ENCODE peak calls at places on chromosomes 6 and 20, in seven cellular contexts. One of them, this sample, is unnamed.

GRCh38 chr6:63804381-63804956 is 168.9 kb downstream of the PHF3 start:
- DNase-seq in WTC11: no peak
- DNase-seq in stimulated activated effector memory CD8-positive, alpha-beta T cell treated with anti-CD3 and anti-CD28 coated beads, Interleukin-12 subunit alpha, Interleukin-12 subunit beta, amount 100 ng/mL, for 72 hours: no peak
- DNase-seq in GM13976: no peak
- DNase-seq in testis: no peak
- DNase-seq in immature natural killer cell: no peak
- DNase-seq in nucleus accumbens: no peak
- DNase-seq in this sample: no peak

GRCh38 chr6:101534821-101535220 is 141.3 kb downstream of the GRIK2 start:
- DNase-seq in nucleus accumbens: no peak
- DNase-seq in stimulated activated effector memory CD8-positive, alpha-beta T cell treated with anti-CD3 and anti-CD28 coated beads, Interleukin-12 subunit alpha, Interleukin-12 subunit beta, amount 100 ng/mL, for 72 hours: no peak
- DNase-seq in GM13976: no peak
- DNase-seq in WTC11: no peak
- DNase-seq in testis: no peak
- DNase-seq in immature natural killer cell: no peak
- DNase-seq in this sample: no peak

GRCh38 chr6:43575105-43575771 is 600 bp downstream of the XPO5 start:
- DNase-seq in immature natural killer cell: no peak
- DNase-seq in stimulated activated effector memory CD8-positive, alpha-beta T cell treated with anti-CD3 and anti-CD28 coated beads, Interleukin-12 subunit alpha, Interleukin-12 subunit beta, amount 100 ng/mL, for 72 hours: no peak
- DNase-seq in WTC11: peak
- DNase-seq in testis: peak
- DNase-seq in nucleus accumbens: peak
- DNase-seq in GM13976: no peak
- DNase-seq in this sample: no peak

GRCh38 chr20:35610833-35611427 is 4.7 kb upstream of the SPAG4 start:
- DNase-seq in immature natural killer cell: no peak
- DNase-seq in nucleus accumbens: no peak
- DNase-seq in GM13976: no peak
- DNase-seq in WTC11: no peak
- DNase-seq in stimulated activated effector memory CD8-positive, alpha-beta T cell treated with anti-CD3 and anti-CD28 coated beads, Interleukin-12 subunit alpha, Interleukin-12 subunit beta, amount 100 ng/mL, for 72 hours: no peak
- DNase-seq in testis: peak
- DNase-seq in this sample: no peak

GRCh38 chr6:110528051-110528929 is 51.9 kb upstream of the SLC22A16 start:
- DNase-seq in stimulated activated effector memory CD8-positive, alpha-beta T cell treated with anti-CD3 and anti-CD28 coated beads, Interleukin-12 subunit alpha, Interleukin-12 subunit beta, amount 100 ng/mL, for 72 hours: no peak
- DNase-seq in immature natural killer cell: peak
- DNase-seq in GM13976: peak
- DNase-seq in testis: peak
- DNase-seq in WTC11: peak
- DNase-seq in nucleus accumbens: no peak
- DNase-seq in this sample: peak

GRCh38 chr6:36290668-36291620 is 21.1 kb downstream of the PNPLA1 start:
- DNase-seq in nucleus accumbens: no peak
- DNase-seq in GM13976: no peak
- DNase-seq in immature natural killer cell: no peak
- DNase-seq in testis: no peak
- DNase-seq in stimulated activated effector memory CD8-positive, alpha-beta T cell treated with anti-CD3 and anti-CD28 coated beads, Interleukin-12 subunit alpha, Interleukin-12 subunit beta, amount 100 ng/mL, for 72 hours: no peak
- DNase-seq in WTC11: no peak
- DNase-seq in this sample: no peak

GRCh38 chr20:23605867-23606651 is at the start of gene CST9:
- DNase-seq in stimulated activated effector memory CD8-positive, alpha-beta T cell treated with anti-CD3 and anti-CD28 coated beads, Interleukin-12 subunit alpha, Interleukin-12 subunit beta, amount 100 ng/mL, for 72 hours: no peak
- DNase-seq in nucleus accumbens: no peak
- DNase-seq in GM13976: no peak
- DNase-seq in immature natural killer cell: no peak
- DNase-seq in testis: no peak
- DNase-seq in WTC11: no peak
- DNase-seq in this sample: no peak

GRCh38 chr6:133512410-133513016 is 271.4 kb downstream of the EYA4 start:
- DNase-seq in immature natural killer cell: no peak
- DNase-seq in WTC11: peak
- DNase-seq in nucleus accumbens: no peak
- DNase-seq in testis: peak
- DNase-seq in stimulated activated effector memory CD8-positive, alpha-beta T cell treated with anti-CD3 and anti-CD28 coated beads, Interleukin-12 subunit alpha, Interleukin-12 subunit beta, amount 100 ng/mL, for 72 hours: no peak
- DNase-seq in GM13976: peak
- DNase-seq in this sample: peak

GRCh38 chr6:125868252-125868651 is 77.5 kb downstream of the NCOA7 start:
- DNase-seq in GM13976: no peak
- DNase-seq in immature natural killer cell: no peak
- DNase-seq in nucleus accumbens: no peak
- DNase-seq in stimulated activated effector memory CD8-positive, alpha-beta T cell treated with anti-CD3 and anti-CD28 coated beads, Interleukin-12 subunit alpha, Interleukin-12 subunit beta, amount 100 ng/mL, for 72 hours: no peak
- DNase-seq in testis: no peak
- DNase-seq in WTC11: no peak
- DNase-seq in this sample: no peak

GRCh38 chr6:108167449-108167903 is 1.7 kb downstream of the NR2E1 start:
- DNase-seq in GM13976: peak
- DNase-seq in testis: no peak
- DNase-seq in nucleus accumbens: no peak
- DNase-seq in WTC11: peak
- DNase-seq in immature natural killer cell: no peak
- DNase-seq in stimulated activated effector memory CD8-positive, alpha-beta T cell treated with anti-CD3 and anti-CD28 coated beads, Interleukin-12 subunit alpha, Interleukin-12 subunit beta, amount 100 ng/mL, for 72 hours: no peak
- DNase-seq in this sample: no peak

GRCh38 chr6:168411130-168411529 is 29.9 kb upstream of the SMOC2 start:
- DNase-seq in immature natural killer cell: no peak
- DNase-seq in nucleus accumbens: no peak
- DNase-seq in WTC11: no peak
- DNase-seq in GM13976: no peak
- DNase-seq in stimulated activated effector memory CD8-positive, alpha-beta T cell treated with anti-CD3 and anti-CD28 coated beads, Interleukin-12 subunit alpha, Interleukin-12 subunit beta, amount 100 ng/mL, for 72 hours: no peak
- DNase-seq in testis: no peak
- DNase-seq in this sample: no peak

GRCh38 chr6:129567374-129567773 is 142.6 kb downstream of the ARHGAP18 start:
- DNase-seq in testis: peak
- DNase-seq in stimulated activated effector memory CD8-positive, alpha-beta T cell treated with anti-CD3 and anti-CD28 coated beads, Interleukin-12 subunit alpha, Interleukin-12 subunit beta, amount 100 ng/mL, for 72 hours: no peak
- DNase-seq in WTC11: peak
- DNase-seq in nucleus accumbens: no peak
- DNase-seq in GM13976: peak
- DNase-seq in immature natural killer cell: no peak
- DNase-seq in this sample: peak

GRCh38 chr6:27768556-27768955 is 143.6 kb downstream of the OR2B2 start:
- DNase-seq in WTC11: no peak
- DNase-seq in immature natural killer cell: no peak
- DNase-seq in testis: no peak
- DNase-seq in GM13976: no peak
- DNase-seq in nucleus accumbens: no peak
- DNase-seq in stimulated activated effector memory CD8-positive, alpha-beta T cell treated with anti-CD3 and anti-CD28 coated beads, Interleukin-12 subunit alpha, Interleukin-12 subunit beta, amount 100 ng/mL, for 72 hours: no peak
- DNase-seq in this sample: no peak

GRCh38 chr20:37850724-37851123 is 52.2 kb upstream of the VSTM2L start:
- DNase-seq in testis: no peak
- DNase-seq in stimulated activated effector memory CD8-positive, alpha-beta T cell treated with anti-CD3 and anti-CD28 coated beads, Interleukin-12 subunit alpha, Interleukin-12 subunit beta, amount 100 ng/mL, for 72 hours: no peak
- DNase-seq in nucleus accumbens: no peak
- DNase-seq in immature natural killer cell: no peak
- DNase-seq in WTC11: no peak
- DNase-seq in GM13976: no peak
- DNase-seq in this sample: no peak

GRCh38 chr20:25148181-25148981 is 47.1 kb upstream of the ENTPD6 start:
- DNase-seq in WTC11: peak
- DNase-seq in GM13976: no peak
- DNase-seq in immature natural killer cell: peak
- DNase-seq in stimulated activated effector memory CD8-positive, alpha-beta T cell treated with anti-CD3 and anti-CD28 coated beads, Interleukin-12 subunit alpha, Interleukin-12 subunit beta, amount 100 ng/mL, for 72 hours: peak
- DNase-seq in nucleus accumbens: peak
- DNase-seq in testis: peak
- DNase-seq in this sample: peak

GRCh38 chr6:111664565-111665039 is 58.9 kb upstream of the TRAF3IP2 start:
- DNase-seq in WTC11: no peak
- DNase-seq in nucleus accumbens: no peak
- DNase-seq in testis: no peak
- DNase-seq in stimulated activated effector memory CD8-positive, alpha-beta T cell treated with anti-CD3 and anti-CD28 coated beads, Interleukin-12 subunit alpha, Interleukin-12 subunit beta, amount 100 ng/mL, for 72 hours: no peak
- DNase-seq in GM13976: no peak
- DNase-seq in immature natural killer cell: no peak
- DNase-seq in this sample: no peak

GRCh38 chr20:36399147-36399968 is 93.2 kb downstream of the DLGAP4 start:
- DNase-seq in immature natural killer cell: no peak
- DNase-seq in WTC11: peak
- DNase-seq in nucleus accumbens: no peak
- DNase-seq in GM13976: peak
- DNase-seq in testis: peak
- DNase-seq in stimulated activated effector memory CD8-positive, alpha-beta T cell treated with anti-CD3 and anti-CD28 coated beads, Interleukin-12 subunit alpha, Interleukin-12 subunit beta, amount 100 ng/mL, for 72 hours: peak
- DNase-seq in this sample: peak

GRCh38 chr6:151506761-151507160 is 12.9 kb downstream of the CCDC170 start:
- DNase-seq in testis: no peak
- DNase-seq in WTC11: no peak
- DNase-seq in immature natural killer cell: no peak
- DNase-seq in GM13976: no peak
- DNase-seq in stimulated activated effector memory CD8-positive, alpha-beta T cell treated with anti-CD3 and anti-CD28 coated beads, Interleukin-12 subunit alpha, Interleukin-12 subunit beta, amount 100 ng/mL, for 72 hours: no peak
- DNase-seq in nucleus accumbens: no peak
- DNase-seq in this sample: no peak

GRCh38 chr6:98156580-98156979 is 677.8 kb upstream of the POU3F2 start:
- DNase-seq in testis: no peak
- DNase-seq in GM13976: no peak
- DNase-seq in immature natural killer cell: no peak
- DNase-seq in WTC11: no peak
- DNase-seq in nucleus accumbens: no peak
- DNase-seq in stimulated activated effector memory CD8-positive, alpha-beta T cell treated with anti-CD3 and anti-CD28 coated beads, Interleukin-12 subunit alpha, Interleukin-12 subunit beta, amount 100 ng/mL, for 72 hours: no peak
- DNase-seq in this sample: no peak

GRCh38 chr6:169173532-169174268 is 79.9 kb downstream of the THBS2 start:
- DNase-seq in nucleus accumbens: no peak
- DNase-seq in WTC11: no peak
- DNase-seq in testis: no peak
- DNase-seq in GM13976: no peak
- DNase-seq in stimulated activated effector memory CD8-positive, alpha-beta T cell treated with anti-CD3 and anti-CD28 coated beads, Interleukin-12 subunit alpha, Interleukin-12 subunit beta, amount 100 ng/mL, for 72 hours: no peak
- DNase-seq in immature natural killer cell: no peak
- DNase-seq in this sample: no peak

GRCh38 chr6:158764941-158765340 is 54.2 kb downstream of the EZR start:
- DNase-seq in immature natural killer cell: no peak
- DNase-seq in testis: no peak
- DNase-seq in WTC11: no peak
- DNase-seq in nucleus accumbens: no peak
- DNase-seq in GM13976: no peak
- DNase-seq in stimulated activated effector memory CD8-positive, alpha-beta T cell treated with anti-CD3 and anti-CD28 coated beads, Interleukin-12 subunit alpha, Interleukin-12 subunit beta, amount 100 ng/mL, for 72 hours: no peak
- DNase-seq in this sample: no peak

GRCh38 chr6:28323813-28324424 is 12.0 kb downstream of the ZSCAN31 start:
- DNase-seq in immature natural killer cell: no peak
- DNase-seq in stimulated activated effector memory CD8-positive, alpha-beta T cell treated with anti-CD3 and anti-CD28 coated beads, Interleukin-12 subunit alpha, Interleukin-12 subunit beta, amount 100 ng/mL, for 72 hours: no peak
- DNase-seq in GM13976: no peak
- DNase-seq in WTC11: no peak
- DNase-seq in nucleus accumbens: no peak
- DNase-seq in testis: no peak
- DNase-seq in this sample: no peak

GRCh38 chr20:18587665-18588553 is at the start of gene DTD1:
- DNase-seq in nucleus accumbens: peak
- DNase-seq in immature natural killer cell: peak
- DNase-seq in GM13976: peak
- DNase-seq in WTC11: peak
- DNase-seq in stimulated activated effector memory CD8-positive, alpha-beta T cell treated with anti-CD3 and anti-CD28 coated beads, Interleukin-12 subunit alpha, Interleukin-12 subunit beta, amount 100 ng/mL, for 72 hours: peak
- DNase-seq in testis: peak
- DNase-seq in this sample: peak

GRCh38 chr6:3227363-3228045 is at the start of gene TUBB2B:
- DNase-seq in GM13976: peak
- DNase-seq in immature natural killer cell: no peak
- DNase-seq in nucleus accumbens: peak
- DNase-seq in WTC11: peak
- DNase-seq in stimulated activated effector memory CD8-positive, alpha-beta T cell treated with anti-CD3 and anti-CD28 coated beads, Interleukin-12 subunit alpha, Interleukin-12 subunit beta, amount 100 ng/mL, for 72 hours: no peak
- DNase-seq in testis: no peak
- DNase-seq in this sample: peak

GRCh38 chr6:67683960-67684359 is 951.1 kb upstream of the ADGRB3 start:
- DNase-seq in nucleus accumbens: no peak
- DNase-seq in WTC11: no peak
- DNase-seq in GM13976: no peak
- DNase-seq in immature natural killer cell: no peak
- DNase-seq in testis: no peak
- DNase-seq in stimulated activated effector memory CD8-positive, alpha-beta T cell treated with anti-CD3 and anti-CD28 coated beads, Interleukin-12 subunit alpha, Interleukin-12 subunit beta, amount 100 ng/mL, for 72 hours: no peak
- DNase-seq in this sample: no peak

GRCh38 chr6:129774697-129775447 is 64.9 kb upstream of the ARHGAP18 start:
- DNase-seq in immature natural killer cell: peak
- DNase-seq in nucleus accumbens: peak
- DNase-seq in stimulated activated effector memory CD8-positive, alpha-beta T cell treated with anti-CD3 and anti-CD28 coated beads, Interleukin-12 subunit alpha, Interleukin-12 subunit beta, amount 100 ng/mL, for 72 hours: peak
- DNase-seq in testis: peak
- DNase-seq in WTC11: peak
- DNase-seq in GM13976: peak
- DNase-seq in this sample: peak

GRCh38 chr20:49318430-49319203 is 40.8 kb upstream of the ZNFX1 start:
- DNase-seq in GM13976: no peak
- DNase-seq in stimulated activated effector memory CD8-positive, alpha-beta T cell treated with anti-CD3 and anti-CD28 coated beads, Interleukin-12 subunit alpha, Interleukin-12 subunit beta, amount 100 ng/mL, for 72 hours: peak
- DNase-seq in nucleus accumbens: no peak
- DNase-seq in immature natural killer cell: no peak
- DNase-seq in testis: no peak
- DNase-seq in WTC11: peak
- DNase-seq in this sample: no peak

GRCh38 chr6:35498407-35499045 is 1.6 kb upstream of the TEAD3 start:
- DNase-seq in nucleus accumbens: no peak
- DNase-seq in GM13976: no peak
- DNase-seq in WTC11: peak
- DNase-seq in immature natural killer cell: no peak
- DNase-seq in testis: no peak
- DNase-seq in stimulated activated effector memory CD8-positive, alpha-beta T cell treated with anti-CD3 and anti-CD28 coated beads, Interleukin-12 subunit alpha, Interleukin-12 subunit beta, amount 100 ng/mL, for 72 hours: no peak
- DNase-seq in this sample: no peak

GRCh38 chr6:149642829-149643580 is 5.5 kb downstream of the KATNA1 start:
- DNase-seq in nucleus accumbens: no peak
- DNase-seq in testis: no peak
- DNase-seq in WTC11: no peak
- DNase-seq in GM13976: no peak
- DNase-seq in stimulated activated effector memory CD8-positive, alpha-beta T cell treated with anti-CD3 and anti-CD28 coated beads, Interleukin-12 subunit alpha, Interleukin-12 subunit beta, amount 100 ng/mL, for 72 hours: no peak
- DNase-seq in immature natural killer cell: no peak
- DNase-seq in this sample: peak

GRCh38 chr6:44373051-44373450 is 14.5 kb upstream of the CDC5L start:
- DNase-seq in GM13976: no peak
- DNase-seq in testis: no peak
- DNase-seq in stimulated activated effector memory CD8-positive, alpha-beta T cell treated with anti-CD3 and anti-CD28 coated beads, Interleukin-12 subunit alpha, Interleukin-12 subunit beta, amount 100 ng/mL, for 72 hours: no peak
- DNase-seq in WTC11: no peak
- DNase-seq in nucleus accumbens: no peak
- DNase-seq in immature natural killer cell: no peak
- DNase-seq in this sample: no peak

GRCh38 chr6:169981568-169981967 is 230.1 kb downstream of the ERMARD start:
- DNase-seq in immature natural killer cell: no peak
- DNase-seq in testis: no peak
- DNase-seq in nucleus accumbens: no peak
- DNase-seq in GM13976: no peak
- DNase-seq in stimulated activated effector memory CD8-positive, alpha-beta T cell treated with anti-CD3 and anti-CD28 coated beads, Interleukin-12 subunit alpha, Interleukin-12 subunit beta, amount 100 ng/mL, for 72 hours: no peak
- DNase-seq in WTC11: no peak
- DNase-seq in this sample: no peak

GRCh38 chr6:113248532-113248931 is 608.6 kb upstream of the MARCKS start:
- DNase-seq in stimulated activated effector memory CD8-positive, alpha-beta T cell treated with anti-CD3 and anti-CD28 coated beads, Interleukin-12 subunit alpha, Interleukin-12 subunit beta, amount 100 ng/mL, for 72 hours: no peak
- DNase-seq in testis: no peak
- DNase-seq in GM13976: no peak
- DNase-seq in nucleus accumbens: no peak
- DNase-seq in WTC11: no peak
- DNase-seq in immature natural killer cell: no peak
- DNase-seq in this sample: no peak

GRCh38 chr6:107246972-107247615 is 131.8 kb upstream of the BEND3 start:
- DNase-seq in stimulated activated effector memory CD8-positive, alpha-beta T cell treated with anti-CD3 and anti-CD28 coated beads, Interleukin-12 subunit alpha, Interleukin-12 subunit beta, amount 100 ng/mL, for 72 hours: no peak
- DNase-seq in nucleus accumbens: no peak
- DNase-seq in immature natural killer cell: no peak
- DNase-seq in GM13976: no peak
- DNase-seq in WTC11: no peak
- DNase-seq in testis: no peak
- DNase-seq in this sample: no peak

GRCh38 chr6:112701201-112701600 is 354.1 kb downstream of the RFPL4B start:
- DNase-seq in nucleus accumbens: no peak
- DNase-seq in immature natural killer cell: no peak
- DNase-seq in WTC11: no peak
- DNase-seq in stimulated activated effector memory CD8-positive, alpha-beta T cell treated with anti-CD3 and anti-CD28 coated beads, Interleukin-12 subunit alpha, Interleukin-12 subunit beta, amount 100 ng/mL, for 72 hours: no peak
- DNase-seq in testis: no peak
- DNase-seq in GM13976: no peak
- DNase-seq in this sample: no peak

GRCh38 chr20:3398681-3399252 is 8.7 kb downstream of the DNAAF9 start:
- DNase-seq in stimulated activated effector memory CD8-positive, alpha-beta T cell treated with anti-CD3 and anti-CD28 coated beads, Interleukin-12 subunit alpha, Interleukin-12 subunit beta, amount 100 ng/mL, for 72 hours: no peak
- DNase-seq in immature natural killer cell: no peak
- DNase-seq in WTC11: no peak
- DNase-seq in nucleus accumbens: no peak
- DNase-seq in testis: no peak
- DNase-seq in GM13976: no peak
- DNase-seq in this sample: no peak